ENCODE peak calls at places on chromosome 19, in ten cellular contexts. L, R, B, V, M, W, Z, N, C and Q are unnamed samples.

GRCh38 chr19:342128-342455 is 2.5 kb downstream of the MIER2 start:
- DNase-seq in L (no peak), R (no peak), B (no peak), V (no peak), M (no peak), W (no peak), Z (no peak), N (no peak), C (no peak), Q (no peak)

GRCh38 chr19:50992666-50993035 is 8.8 kb downstream of the KLK8 start:
- DNase-seq in L (no peak), R (no peak), B (no peak), V (no peak), M (no peak), W (no peak), Z (no peak), N (no peak), C (no peak), Q (no peak)

GRCh38 chr19:33905473-33905936 is 108.8 kb downstream of the KCTD15 start:
- DNase-seq in L (peak; percentile 19), R (no peak), B (no peak), V (peak; percentile 73), M (no peak), W (peak; percentile 60), Z (peak; percentile 83), N (peak; percentile 28), C (no peak), Q (no peak)

GRCh38 chr19:47608908-47609879 is at the start of gene BICRA:
- DNase-seq in L (peak; percentile 77), R (peak; percentile 86), B (peak; percentile 85), V (peak; percentile 87), M (peak; percentile 93), W (peak; percentile 76), Z (peak; percentile 92), N (peak; percentile 89), C (no peak), Q (no peak)

GRCh38 chr19:3283886-3284657 is 59.6 kb downstream of the CELF5 start:
- DNase-seq in L (no peak), R (no peak), B (no peak), V (no peak), M (no peak), W (no peak), Z (no peak), N (no peak), C (no peak), Q (no peak)

GRCh38 chr19:28221736-28222135 is 991.2 kb downstream of the UQCRFS1 start:
- DNase-seq in L (no peak), R (no peak), B (no peak), V (no peak), M (no peak), W (no peak), Z (peak; percentile 57), N (no peak), C (no peak), Q (no peak)

GRCh38 chr19:36113425-36113824 is 1.2 kb downstream of the POLR2I start:
- DNase-seq in L (no peak), R (no peak), B (no peak), V (no peak), M (no peak), W (peak; percentile 27), Z (no peak), N (no peak), C (no peak), Q (no peak)

GRCh38 chr19:46926201-46927071 is 65.6 kb downstream of the ARHGAP35 start:
- DNase-seq in L (no peak), R (no peak), B (no peak), V (no peak), M (no peak), W (no peak), Z (no peak), N (no peak), C (no peak), Q (no peak)

GRCh38 chr19:19459707-19460251 is 54.3 kb downstream of the GATAD2A start:
- DNase-seq in L (no peak), R (peak; percentile 61), B (no peak), V (no peak), M (peak; percentile 57), W (no peak), Z (no peak), N (peak; percentile 55), C (no peak), Q (no peak)

GRCh38 chr19:19551862-19552192 is 13.8 kb downstream of the CILP2 start:
- DNase-seq in L (no peak), R (no peak), B (no peak), V (no peak), M (no peak), W (no peak), Z (no peak), N (no peak), C (no peak), Q (no peak)

GRCh38 chr19:14059093-14059480 is 2.8 kb downstream of the PALM3 start:
- DNase-seq in L (no peak), R (peak; percentile 77), B (no peak), V (peak; percentile 49), M (peak; percentile 86), W (peak; percentile 61), Z (peak; percentile 81), N (no peak), C (no peak), Q (no peak)

GRCh38 chr19:47323872-47324271 is 8.1 kb upstream of the C5AR2 start:
- DNase-seq in L (no peak), R (no peak), B (no peak), V (no peak), M (no peak), W (no peak), Z (no peak), N (peak; percentile 42), C (no peak), Q (no peak)

GRCh38 chr19:17721821-17722220 is 2.5 kb downstream of the MAP1S start:
- DNase-seq in L (no peak), R (no peak), B (no peak), V (peak; percentile 46), M (no peak), W (no peak), Z (no peak), N (peak; percentile 59), C (no peak), Q (no peak)

DNA sequence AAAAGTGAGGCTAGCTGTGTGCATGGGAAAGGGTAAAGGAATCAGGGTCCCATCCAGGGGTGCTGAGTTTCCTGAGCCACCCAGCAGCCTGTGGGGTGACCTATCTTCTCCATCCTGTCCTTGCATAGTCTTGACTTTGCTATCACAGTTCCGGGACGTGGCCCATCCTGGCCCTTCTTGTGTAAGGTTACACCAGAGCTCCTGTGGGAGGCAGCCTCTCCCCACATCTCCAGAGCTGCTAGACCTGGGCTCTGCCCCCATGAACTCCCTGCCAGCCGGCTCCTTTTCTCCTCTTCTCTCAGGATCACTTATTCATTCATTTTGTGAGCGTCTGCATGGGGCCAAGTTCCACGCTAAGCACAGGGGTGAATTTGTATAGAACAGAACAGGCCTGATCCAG is 238.9 kb downstream of the TSHZ3 start:
- DNase-seq in L (peak; percentile 13), R (no peak), B (peak; percentile 23), V (peak; percentile 13), M (no peak), W (peak; percentile 59), Z (peak; percentile 75), N (no peak), C (no peak), Q (no peak)
- TF ChIP-seq CTCF in L (peak; percentile 51), R (no peak), B (no peak), V (no peak), M (no peak), W (peak; percentile 58), Z (peak; percentile 79), N (peak; percentile 4), C (no peak), Q (no peak)

GRCh38 chr19:30476997-30477396 is 104.8 kb downstream of the ZNF536 start:
- DNase-seq in L (no peak), R (no peak), B (no peak), V (no peak), M (no peak), W (no peak), Z (no peak), N (no peak), C (no peak), Q (no peak)
- TF ChIP-seq CTCF in L (no peak), R (no peak), B (no peak), V (no peak), M (no peak), W (no peak), Z (no peak), N (no peak), C (no peak), Q (no peak)

DNA sequence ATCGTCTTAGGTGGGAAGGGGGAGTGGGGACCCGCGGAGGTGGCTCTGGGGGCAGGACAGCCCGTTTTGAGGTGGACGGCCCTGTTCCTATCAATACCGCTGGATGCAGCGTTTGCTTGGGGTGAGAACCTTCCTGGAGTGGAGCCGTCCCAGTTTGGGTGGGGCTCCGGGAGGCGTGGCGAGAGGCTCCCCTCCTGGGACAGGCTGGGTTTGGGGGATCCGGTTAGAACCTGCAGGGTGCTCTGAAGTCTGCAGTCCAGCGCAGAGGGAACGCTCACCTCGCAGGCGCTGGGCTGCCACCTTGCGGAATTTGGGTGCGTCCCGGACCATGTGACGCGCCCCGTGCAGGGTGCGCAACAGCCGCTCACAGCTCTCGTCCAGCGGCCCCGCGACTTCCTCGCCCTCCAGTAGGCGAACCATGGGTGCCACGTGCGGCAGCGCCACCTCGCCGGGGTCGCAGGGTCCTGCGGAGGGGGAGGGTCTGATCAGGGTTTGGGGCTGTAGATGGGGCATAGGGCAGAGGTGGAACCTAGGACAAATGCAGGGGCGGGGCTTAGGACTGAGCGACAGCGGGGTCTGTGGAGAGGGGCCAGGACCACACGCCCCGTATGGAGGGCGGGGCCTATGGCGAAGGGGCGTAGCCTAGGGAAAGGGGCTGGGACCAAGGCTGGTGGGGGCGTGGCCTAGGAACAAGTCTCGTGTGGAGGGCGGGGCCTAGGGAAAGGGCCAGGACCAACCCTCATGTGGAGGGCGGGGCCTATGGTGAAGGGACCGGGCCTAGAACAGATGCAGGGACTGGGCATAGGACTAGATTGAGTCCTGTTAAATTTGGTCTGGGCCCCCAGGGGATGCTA is 13.8 kb downstream of the SH2D3A start:
- DNase-seq in L (peak; percentile 74), R (peak; percentile 91), B (peak; percentile 83), V (peak; percentile 71), M (peak; percentile 96), W (peak; percentile 98), Z (peak; percentile 100), N (peak; percentile 67), C (peak; percentile 57), Q (peak; percentile 83)
- TF ChIP-seq CTCF in L (peak; percentile 49), R (peak; percentile 66), B (peak; percentile 72), V (no peak), M (peak; percentile 53), W (peak; percentile 53), Z (peak; percentile 66), N (peak; percentile 19), C (peak; percentile 52), Q (no peak)

DNA sequence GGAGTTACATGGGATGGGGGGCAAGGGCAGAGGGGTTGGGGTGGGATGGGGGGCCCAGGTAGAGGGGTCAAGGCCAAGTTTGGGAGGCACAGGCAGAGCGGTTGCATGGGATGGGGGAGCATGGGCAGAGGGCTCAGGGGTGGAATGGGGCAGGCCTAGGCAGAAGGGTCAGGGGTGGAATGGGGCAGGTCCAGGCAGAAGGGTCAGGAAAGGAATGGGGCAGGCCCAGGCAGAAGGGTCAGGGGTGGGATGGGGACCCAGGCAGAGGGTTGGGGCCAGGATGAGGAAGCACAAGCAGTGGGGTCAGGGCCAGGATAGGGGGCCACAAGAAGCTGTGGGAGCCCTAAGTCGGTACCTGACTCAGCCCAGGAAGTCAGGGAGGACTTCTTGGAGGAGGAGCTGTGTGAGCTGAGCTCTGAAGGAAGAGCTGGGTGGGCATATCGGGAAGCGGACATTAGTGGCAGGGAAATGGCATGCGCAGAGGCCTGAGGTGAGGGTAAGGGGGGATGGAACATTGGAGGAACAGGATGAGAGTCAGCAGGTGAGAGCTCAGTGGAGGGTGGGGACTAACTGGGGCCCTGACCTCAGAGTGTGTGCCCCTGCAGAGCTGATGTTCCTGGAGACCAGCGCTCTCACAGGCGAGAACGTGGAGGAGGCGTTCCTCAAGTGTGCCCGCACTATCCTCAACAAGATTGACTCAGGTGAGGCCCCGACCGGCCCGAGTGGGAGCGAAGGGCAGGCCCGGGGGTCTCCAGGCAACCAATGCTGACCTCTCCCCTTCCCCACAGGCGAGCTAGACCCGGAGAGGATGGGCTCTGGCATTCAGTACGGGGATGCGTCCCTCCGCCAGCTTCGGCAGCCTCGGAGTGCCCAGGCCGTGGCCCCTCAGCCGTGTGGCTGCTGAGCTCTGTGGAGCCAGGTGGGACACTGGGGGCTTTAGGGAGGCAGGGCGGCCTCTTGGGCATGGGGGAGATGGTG is 8.3 kb downstream of the RAB4B start:
- DNase-seq in L (no peak), R (no peak), B (no peak), V (no peak), M (no peak), W (no peak), Z (no peak), N (no peak), C (no peak), Q (no peak)
- TF ChIP-seq CTCF in L (no peak), R (no peak), B (no peak), V (no peak), M (no peak), W (no peak), Z (no peak), N (no peak), C (no peak), Q (no peak)